ENCODE peak calls at places on chromosome 11, in ten cellular contexts. T is GOT3; J is stimulated activated CD4-positive, alpha-beta T cell treated with anti-CD3 and anti-CD28 coated beads, Interleukin-2, amount 100 ng/mL, for 4 hours; R is activated CD4-positive, alpha-beta T cell treated with anti-CD3 and anti-CD28 coated beads for 48 hours; C is stimulated activated CD8-positive, alpha-beta memory T cell treated with anti-CD3 and anti-CD28 coated beads, Interleukin-4, amount 100 ng/mL, for 48 hours; F is neuronal stem cell; K is stimulated activated effector memory CD8-positive, alpha-beta T cell treated with anti-CD3 and anti-CD28 coated beads, Interleukin-12 subunit alpha, Interleukin-12 subunit beta, amount 100 ng/mL, for 72 hours; N is DMS153; Q is brain microvascular endothelial cell; L is endothelial cell. M is an unnamed sample.
A peak's percentile ranks its signal among the peaks of the same experiment; 100 is the strongest.

GRCh38 chr11:8290122-8290810 is 26.6 kb upstream of the LMO1 start:
- DNase-seq in T (no peak), J (no peak), R (no peak), C (no peak), F (no peak), K (no peak), N (peak; percentile 61), Q (no peak), L (no peak), M (no peak)

GRCh38 chr11:13061294-13061990 is 52.3 kb downstream of the RASSF10 start:
- DNase-seq in T (no peak), J (no peak), R (no peak), C (no peak), F (no peak), K (no peak), N (no peak), Q (no peak), L (no peak), M (no peak)

GRCh38 chr11:122743949-122744876 is 88.7 kb downstream of the UBASH3B start:
- DNase-seq in T (no peak), J (peak; percentile 82), R (peak; percentile 88), C (peak; percentile 85), F (no peak), K (peak; percentile 83), N (no peak), Q (no peak), L (no peak), M (peak; percentile 30)

GRCh38 chr11:16154715-16155396 is 201.5 kb downstream of the SOX6 start:
- DNase-seq in T (no peak), J (no peak), R (no peak), C (no peak), F (no peak), K (no peak), N (no peak), Q (no peak), L (no peak), M (no peak)

GRCh38 chr11:70577948-70578347 is 179.6 kb downstream of the CTTN start:
- DNase-seq in T (no peak), J (no peak), R (no peak), C (no peak), F (no peak), K (no peak), N (no peak), Q (no peak), L (no peak), M (no peak)

GRCh38 chr11:120950880-120951279 is 73.0 kb upstream of the TBCEL start:
- DNase-seq in T (no peak), J (no peak), R (no peak), C (no peak), F (no peak), K (no peak), N (no peak), Q (no peak), L (no peak), M (no peak)

GRCh38 chr11:130451261-130452019 is 3.0 kb downstream of the ADAMTS15 start:
- DNase-seq in T (no peak), J (no peak), R (no peak), C (no peak), F (no peak), K (no peak), N (no peak), Q (peak; percentile 32), L (no peak), M (no peak)

GRCh38 chr11:2002807-2003206 is 5.2 kb upstream of the H19 start:
- DNase-seq in T (no peak), J (no peak), R (no peak), C (no peak), F (no peak), K (no peak), N (no peak), Q (no peak), L (no peak), M (no peak)

GRCh38 chr11:46560300-46561025 is 33.4 kb downstream of the AMBRA1 start:
- DNase-seq in T (no peak), J (peak; percentile 11), R (no peak), C (no peak), F (no peak), K (no peak), N (peak; percentile 29), Q (no peak), L (no peak), M (no peak)

GRCh38 chr11:79438631-79439429 is 2.0 kb downstream of the TENM4 start:
- DNase-seq in T (no peak), J (no peak), R (peak; percentile 10), C (no peak), F (peak; percentile 17), K (no peak), N (no peak), Q (no peak), L (peak; percentile 6), M (no peak)

GRCh38 chr11:118274184-118274583 is 10.1 kb upstream of the MPZL2 start:
- DNase-seq in T (no peak), J (no peak), R (no peak), C (no peak), F (no peak), K (no peak), N (no peak), Q (no peak), L (no peak), M (no peak)